ENCODE peak calls at places on chromosomes 13 and 19, in six cellular contexts. W, F, G, C, A and T are unnamed samples.

GRCh38 chr19:662207-662961 is 630 bp downstream of the RNF126 start:
- DNase-seq in W (no peak), F (no peak), G (no peak), C (peak; percentile 55), A (no peak), T (no peak)

GRCh38 chr13:38686635-38687245 is at the start of gene FREM2:
- DNase-seq in W (no peak), F (peak; percentile 3), G (peak; percentile 26), C (peak; percentile 97), A (no peak), T (peak; percentile 56)

GRCh38 chr19:50792852-50793250 is 2.6 kb downstream of the ACP4 start:
- DNase-seq in W (no peak), F (no peak), G (no peak), C (no peak), A (no peak), T (no peak)

GRCh38 chr13:102555914-102556553 is 40.8 kb upstream of the TPP2 start:
- DNase-seq in W (peak; percentile 36), F (peak; percentile 15), G (peak; percentile 15), C (peak; percentile 39), A (peak; percentile 21), T (peak; percentile 22)

GRCh38 chr13:65034266-65034665 is 2195.9 kb downstream of the PCDH9 start:
- DNase-seq in W (no peak), F (no peak), G (no peak), C (no peak), A (no peak), T (no peak)

GRCh38 chr13:47005761-47006414 is 109.0 kb upstream of the HTR2A start:
- DNase-seq in W (no peak), F (no peak), G (no peak), C (no peak), A (no peak), T (no peak)

GRCh38 chr13:51687928-51688714 is 103.9 kb downstream of the WDFY2 start:
- DNase-seq in W (no peak), F (no peak), G (no peak), C (peak; percentile 8), A (no peak), T (no peak)

GRCh38 chr13:25249001-25249543 is 38.2 kb downstream of the MTMR6 start:
- DNase-seq in W (peak; percentile 36), F (no peak), G (peak; percentile 24), C (peak; percentile 53), A (no peak), T (no peak)

GRCh38 chr13:28820099-28821051 is at the start of gene MTUS2:
- DNase-seq in W (no peak), F (no peak), G (no peak), C (peak; percentile 36), A (no peak), T (no peak)

GRCh38 chr19:28207244-28207643 is 1005.7 kb downstream of the UQCRFS1 start:
- DNase-seq in W (no peak), F (no peak), G (no peak), C (no peak), A (no peak), T (no peak)

GRCh38 chr19:28213476-28214082 is 999.4 kb downstream of the UQCRFS1 start:
- DNase-seq in W (no peak), F (no peak), G (no peak), C (no peak), A (no peak), T (peak; percentile 18)

DNA sequence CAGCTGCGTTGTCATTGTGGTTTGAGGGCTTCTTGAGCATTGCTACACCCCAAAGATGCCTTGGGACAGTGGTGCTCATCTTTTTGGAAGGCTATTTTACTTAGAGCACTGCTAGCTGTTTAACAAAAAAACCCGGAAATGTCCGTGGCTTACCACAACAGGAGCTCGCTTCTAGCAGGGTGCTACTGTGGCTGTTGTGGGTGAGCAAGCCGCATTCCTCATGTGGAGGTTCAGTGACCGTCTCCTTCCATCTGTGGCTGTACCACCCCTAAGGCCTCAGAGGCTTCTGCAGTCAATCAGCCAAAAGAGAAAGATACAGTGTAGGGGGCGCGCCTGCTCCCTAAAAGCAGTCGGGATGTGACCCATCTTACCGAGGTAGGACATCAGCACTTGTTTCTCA is 1004.2 kb downstream of the UQCRFS1 start:
- DNase-seq in W (no peak), F (no peak), G (no peak), C (no peak), A (no peak), T (no peak)
- H3K4me3 ChIP-seq in W (no peak overlapping the region), F (no peak overlapping the region), G (no peak overlapping the region), C (no peak overlapping the region), A (no peak overlapping the region), T (no peak overlapping the region)

DNA sequence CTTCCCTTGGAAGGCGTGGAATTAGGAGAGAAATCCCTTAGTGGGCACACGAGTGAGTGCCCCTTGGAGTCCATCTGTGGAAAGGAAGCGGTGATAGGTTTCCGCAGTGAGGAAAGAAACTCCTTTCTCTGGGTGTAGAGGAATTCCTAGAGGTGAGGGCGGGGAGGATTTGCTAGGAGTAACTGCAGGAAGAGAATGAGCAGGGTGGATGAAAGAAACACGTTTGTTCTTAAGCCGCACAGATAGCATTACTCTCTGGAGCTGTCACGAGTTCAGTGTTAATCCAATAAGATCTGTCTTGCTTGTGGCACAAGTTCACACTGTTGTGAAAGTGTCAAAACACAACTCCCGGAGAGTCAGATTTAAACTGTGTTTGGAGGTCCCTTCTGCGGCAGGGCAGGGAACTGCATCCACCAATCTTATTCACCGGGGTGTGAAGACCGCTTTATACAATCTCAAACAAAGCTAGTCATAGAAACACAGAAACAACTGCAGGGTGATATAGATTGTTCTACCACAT is 1.2 kb downstream of the KL start:
- DNase-seq in W (no peak), F (peak; percentile 40), G (peak; percentile 15), C (peak; percentile 54), A (no peak), T (peak; percentile 92)
- TF ChIP-seq CTCF in W (peak; percentile 64), F (peak; percentile 25), G (peak; percentile 41), C (peak; percentile 55), A (no peak), T (peak; percentile 78)

DNA sequence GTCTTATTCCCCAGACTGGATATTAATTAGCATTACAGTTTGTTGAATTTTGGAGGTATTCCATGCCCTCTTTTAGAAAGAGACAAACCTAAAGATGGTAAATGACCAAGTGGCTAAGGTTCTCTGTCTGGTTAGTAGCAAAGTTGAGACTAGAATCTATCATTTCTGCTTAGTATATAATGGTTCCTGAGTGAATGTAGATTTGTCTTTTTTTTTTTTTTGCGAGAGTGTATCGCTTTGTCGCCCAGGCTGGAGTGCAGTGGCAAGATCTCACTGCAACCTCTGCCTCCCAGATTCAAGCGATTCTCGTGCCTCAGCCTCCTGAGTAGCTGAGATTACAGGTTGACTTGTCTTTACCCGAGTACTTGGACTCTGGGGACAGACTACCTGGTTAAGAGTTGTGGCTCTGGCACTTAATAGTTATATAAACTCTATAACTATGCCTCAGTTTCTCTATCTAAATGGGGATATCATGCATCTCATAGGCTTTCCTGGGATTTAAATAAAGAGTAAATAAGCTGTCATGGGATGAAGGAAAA is 2.7 kb downstream of the NAA16 start:
- DNase-seq in W (no peak), F (no peak), G (no peak), C (no peak), A (no peak), T (no peak)
- H3K4me3 ChIP-seq in W (no peak overlapping the region), F (no peak overlapping the region), G (no peak overlapping the region), C (peak overlapping the region; percentile 84), A (no peak overlapping the region), T (peak overlapping the region; percentile 96)

GRCh38 chr13:94708971-94709614 is 3.3 kb downstream of the SOX21 start:
- DNase-seq in W (no peak), F (no peak), G (no peak), C (no peak), A (no peak), T (no peak)

GRCh38 chr13:94711561-94712286 is 621 bp downstream of the SOX21 start:
- DNase-seq in W (no peak), F (no peak), G (no peak), C (peak; percentile 61), A (no peak), T (no peak)

GRCh38 chr13:94712287-94712811 is at the start of gene SOX21:
- DNase-seq in W (no peak), F (no peak), G (no peak), C (peak; percentile 87), A (no peak), T (no peak)

GRCh38 chr13:94710081-94710809 is 2.1 kb downstream of the SOX21 start:
- DNase-seq in W (no peak), F (no peak), G (no peak), C (peak; percentile 84), A (no peak), T (no peak)

GRCh38 chr13:94710881-94711560 is 1.3 kb downstream of the SOX21 start:
- DNase-seq in W (no peak), F (peak; percentile 55), G (no peak), C (peak; percentile 77), A (no peak), T (no peak)
- TF ChIP-seq CTCF in W (peak; percentile 4), F (peak; percentile 50), G (no peak), C (peak; percentile 35), A (no peak), T (no peak)

GRCh38 chr13:21434588-21434987 is 24.5 kb downstream of the ZDHHC20 start:
- DNase-seq in W (no peak), F (no peak), G (no peak), C (no peak), A (no peak), T (no peak)
- H3K4me3 ChIP-seq in W (no peak overlapping the region), F (no peak overlapping the region), G (no peak overlapping the region), C (no peak overlapping the region), A (no peak overlapping the region), T (no peak overlapping the region)

GRCh38 chr19:18419195-18419698 is at the start of gene SSBP4:
- DNase-seq in W (peak; percentile 53), F (no peak), G (no peak), C (peak; percentile 91), A (no peak), T (no peak)
- TF ChIP-seq CTCF in W (peak; percentile 19), F (peak; percentile 32), G (no peak), C (peak; percentile 53), A (no peak), T (no peak)

GRCh38 chr19:46489445-46490272 is 6.0 kb downstream of the PNMA8B start:
- DNase-seq in W (peak; percentile 71), F (no peak), G (no peak), C (peak; percentile 67), A (no peak), T (no peak)
- H3K4me3 ChIP-seq in W (no peak overlapping the region), F (no peak overlapping the region), G (no peak overlapping the region), C (peak overlapping the region; percentile 5), A (no peak overlapping the region), T (peak overlapping the region; percentile 3)

GRCh38 chr19:56222901-56223300 is 20.8 kb downstream of the ZSCAN5C start:
- DNase-seq in W (no peak), F (no peak), G (no peak), C (no peak), A (no peak), T (no peak)
- TF ChIP-seq CTCF in W (no peak), F (no peak), G (no peak), C (peak; percentile 15), A (no peak), T (no peak)